ENCODE peak calls at places on chromosomes 6 and 20, in eight cellular contexts. Q, O, I, M, Y, B, E and P are unnamed samples.

GRCh38 chr20:37911838-37912273 is 8.9 kb downstream of the VSTM2L start:
- DNase-seq in Q (no peak), O (no peak), I (no peak), M (peak), Y (no peak), B (no peak), E (no peak), P (no peak)

GRCh38 chr6:96626749-96627353 is 63.9 kb downstream of the FHL5 start:
- DNase-seq in Q (no peak), O (no peak), I (no peak), M (peak), Y (no peak), B (no peak), E (no peak), P (peak)

GRCh38 chr6:53813096-53813495 is 18.3 kb downstream of the LRRC1 start:
- DNase-seq in Q (no peak), O (no peak), I (no peak), M (no peak), Y (no peak), B (no peak), E (no peak), P (no peak)

GRCh38 chr20:5524886-5525285 is 208.1 kb upstream of the PROKR2 start:
- DNase-seq in Q (no peak), O (no peak), I (no peak), M (no peak), Y (no peak), B (no peak), E (peak), P (no peak)

GRCh38 chr6:38753707-38754106 is 38.6 kb downstream of the DNAH8 start:
- DNase-seq in Q (no peak), O (no peak), I (no peak), M (no peak), Y (no peak), B (no peak), E (no peak), P (no peak)

GRCh38 chr6:32167761-32168262 is 3.4 kb downstream of the EGFL8 start:
- DNase-seq in Q (no peak), O (no peak), I (no peak), M (no peak), Y (no peak), B (no peak), E (no peak), P (no peak)

GRCh38 chr6:151616091-151616513 is 122.3 kb downstream of the CCDC170 start:
- DNase-seq in Q (no peak), O (no peak), I (no peak), M (no peak), Y (no peak), B (no peak), E (no peak), P (no peak)

GRCh38 chr20:33034901-33035492 is 3.5 kb downstream of the BPIFB6 start:
- DNase-seq in Q (no peak), O (no peak), I (no peak), M (no peak), Y (no peak), B (no peak), E (no peak), P (no peak)

GRCh38 chr6:7543761-7544424 is 2.4 kb downstream of the DSP start:
- DNase-seq in Q (no peak), O (no peak), I (no peak), M (no peak), Y (no peak), B (no peak), E (no peak), P (no peak)

GRCh38 chr6:18262812-18263560 is 1.3 kb downstream of the DEK start:
- DNase-seq in Q (no peak), O (peak), I (peak), M (no peak), Y (no peak), B (no peak), E (no peak), P (no peak)